ENCODE peak calls at places on chromosome 11, in nine cellular contexts. H is K562, C is Panc1, G is A549, X is GM23338, L is HCT116, E is GM12878, A is HepG2, D is SK-N-SH. Y is an unnamed sample.

GRCh38 chr11:128451651-128452470 is 135.5 kb downstream of the ETS1 start:
- DNase-seq in X (peak; percentile 34), L (no peak), D (no peak), A (peak; percentile 82), E (no peak), H (no peak), C (no peak), G (no peak), Y (no peak)

GRCh38 chr11:72446929-72447753 is 12.8 kb upstream of the CLPB start:
- DNase-seq in E (no peak), H (peak; percentile 41), A (peak; percentile 62), L (peak; percentile 69), C (peak; percentile 46), G (peak; percentile 83), D (peak; percentile 72), X (peak; percentile 79), Y (peak; percentile 42)

GRCh38 chr11:32374261-32374711 is 61.1 kb downstream of the WT1 start:
- DNase-seq in L (peak; percentile 19), A (peak; percentile 62), C (peak; percentile 13), G (peak; percentile 41), D (peak; percentile 45), E (peak; percentile 25), X (peak; percentile 95), H (peak; percentile 76), Y (peak; percentile 57)

GRCh38 chr11:102911758-102912481 is 37.1 kb upstream of the MMP12 start:
- DNase-seq in A (no peak), G (no peak), C (no peak), L (no peak), X (peak; percentile 39), E (no peak), D (no peak), H (no peak), Y (no peak)

GRCh38 chr11:10693509-10694071 is at the start of gene IRAG1:
- DNase-seq in C (no peak), G (no peak), A (no peak), X (peak; percentile 34), E (no peak), L (no peak), H (no peak), D (peak; percentile 63), Y (no peak)

GRCh38 chr11:68036717-68037239 is 2.0 kb upstream of the TCIRG1 start:
- DNase-seq in E (no peak), D (no peak), L (no peak), H (no peak), C (no peak), A (no peak), X (no peak), G (no peak), Y (peak; percentile 84)

GRCh38 chr11:17649696-17650600 is 69.4 kb upstream of the MYOD1 start:
- DNase-seq in A (peak; percentile 44), L (no peak), D (no peak), C (no peak), X (no peak), G (no peak), H (peak; percentile 3), E (no peak), Y (no peak)

GRCh38 chr11:77506857-77507256 is 33.0 kb upstream of the PAK1 start:
- DNase-seq in G (no peak), X (no peak), D (peak; percentile 39), A (no peak), L (peak; percentile 3), H (no peak), E (no peak), C (no peak), Y (no peak)

GRCh38 chr11:90204832-90205646 is 17.8 kb downstream of the CHORDC1 start:
- DNase-seq in X (peak; percentile 70), A (peak; percentile 66), H (peak; percentile 35), L (peak; percentile 39), D (peak; percentile 34), E (no peak), G (peak; percentile 32), C (peak; percentile 48), Y (no peak)

DNA sequence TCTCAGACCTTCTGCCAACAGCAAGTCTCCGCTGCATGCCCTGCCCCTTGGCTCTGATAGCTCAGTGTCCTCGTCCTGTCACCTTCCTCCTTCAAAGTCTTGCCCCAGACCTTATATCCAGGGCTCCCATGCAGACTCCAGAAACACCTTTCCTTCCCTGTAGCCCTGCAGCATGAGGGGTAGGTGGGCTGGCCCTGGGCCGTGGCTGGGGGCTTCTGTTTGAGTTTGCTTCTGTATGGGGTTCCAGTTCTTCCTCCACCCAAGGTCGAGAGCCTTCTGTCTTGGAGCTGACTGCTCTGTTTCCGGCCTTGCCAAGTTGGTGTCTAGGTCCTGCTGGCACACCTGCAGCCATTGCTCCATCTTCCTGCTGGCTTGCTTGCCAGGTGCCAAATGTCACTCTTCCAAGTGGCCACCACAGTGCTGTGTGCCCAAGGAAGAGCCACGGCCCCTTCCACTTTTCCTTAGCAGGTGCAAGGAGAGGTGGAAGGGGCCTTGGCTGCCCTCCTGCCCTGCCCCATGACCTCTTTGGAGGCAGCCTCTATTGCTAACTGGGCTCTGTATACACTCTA is 74.8 kb upstream of the NECTIN1 start:
- DNase-seq in D (no peak), A (no peak), C (no peak), G (no peak), L (no peak), E (no peak), X (no peak), H (no peak), Y (no peak)
- TF ChIP-seq REST in D (no peak), A (no peak), C (no peak), G (no peak), L (no peak), E (no peak), X (no peak), H (no peak), Y (no peak)

GRCh38 chr11:36818410-36818809 is 220.4 kb upstream of the RAG2 start:
- DNase-seq in D (peak; percentile 19), G (no peak), C (no peak), L (peak; percentile 6), X (peak; percentile 17), A (no peak), H (no peak), E (no peak), Y (peak; percentile 14)

GRCh38 chr11:36817336-36817965 is 219.4 kb upstream of the RAG2 start:
- DNase-seq in G (no peak), E (no peak), H (no peak), L (no peak), X (no peak), D (no peak), C (no peak), A (no peak), Y (no peak)

DNA sequence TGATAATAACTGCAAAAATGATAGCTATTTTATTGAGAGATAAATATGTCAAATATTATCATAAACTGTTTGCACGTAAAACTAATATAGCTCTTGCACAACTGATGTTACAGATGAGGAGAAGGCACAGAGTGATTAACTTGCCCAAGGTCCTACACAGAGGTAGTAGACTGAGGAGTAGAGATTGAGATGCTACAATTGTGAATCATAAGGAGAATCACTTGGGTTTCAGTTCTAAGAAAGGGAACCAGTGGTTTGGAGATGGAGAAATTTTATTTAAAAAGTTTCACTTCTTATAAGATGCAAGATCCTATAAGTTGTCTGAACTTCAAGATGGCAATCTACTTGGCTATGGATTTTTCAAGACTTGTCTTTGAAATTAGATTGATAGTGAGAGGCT is 224.8 kb upstream of the RAG2 start:
- DNase-seq in H (no peak), E (no peak), G (no peak), X (no peak), A (no peak), D (no peak), C (no peak), L (no peak), Y (no peak)
- TF ChIP-seq REST in H (no peak), E (no peak), G (no peak), X (no peak), A (no peak), D (no peak), C (no peak), L (no peak), Y (no peak)

DNA sequence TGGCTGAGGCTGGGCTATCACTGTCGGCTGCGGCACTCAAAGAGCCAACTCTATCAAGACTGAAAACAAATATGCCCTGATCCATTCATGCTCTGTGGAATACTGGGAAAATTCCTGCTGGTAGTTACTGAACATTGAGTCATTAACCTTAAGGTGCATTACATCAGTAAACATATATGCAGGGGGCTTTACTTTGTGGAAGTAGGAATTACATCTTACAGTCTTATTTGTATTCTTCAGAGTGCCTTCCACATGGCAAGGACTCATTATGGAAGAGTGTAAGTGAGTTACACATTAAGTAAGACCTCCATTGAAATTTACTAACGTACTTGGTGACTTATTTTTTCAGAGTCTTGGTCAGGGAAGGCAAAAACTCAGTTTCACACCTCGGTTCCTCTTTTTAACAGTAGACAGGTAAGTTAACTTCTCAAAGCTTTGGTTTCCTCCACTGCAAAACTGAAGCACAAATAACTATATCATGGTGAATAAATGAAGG is 4.5 kb downstream of the OR5B21 start:
- DNase-seq in A (no peak), D (no peak), L (no peak), X (no peak), G (no peak), H (no peak), C (no peak), E (peak; percentile 51), Y (no peak)
- TF ChIP-seq REST in A (no peak), D (no peak), L (no peak), X (no peak), G (no peak), H (no peak), C (no peak), E (no peak), Y (no peak)

GRCh38 chr11:64485077-64485476 is 105.9 kb upstream of the SLC22A12 start:
- DNase-seq in E (no peak), X (peak; percentile 23), G (no peak), D (no peak), A (no peak), C (no peak), L (no peak), H (no peak), Y (no peak)

GRCh38 chr11:64490562-64491216 is 100.3 kb upstream of the SLC22A12 start:
- DNase-seq in D (no peak), L (no peak), C (no peak), A (no peak), X (no peak), G (no peak), E (no peak), H (no peak), Y (no peak)

GRCh38 chr11:64484308-64485061 is 106.5 kb upstream of the SLC22A12 start:
- DNase-seq in H (no peak), X (no peak), G (no peak), E (no peak), D (no peak), C (no peak), L (no peak), A (no peak), Y (no peak)

GRCh38 chr11:64492561-64492960 is 98.5 kb upstream of the SLC22A12 start:
- DNase-seq in H (no peak), X (no peak), L (no peak), A (no peak), D (no peak), E (no peak), G (no peak), C (no peak), Y (no peak)

DNA sequence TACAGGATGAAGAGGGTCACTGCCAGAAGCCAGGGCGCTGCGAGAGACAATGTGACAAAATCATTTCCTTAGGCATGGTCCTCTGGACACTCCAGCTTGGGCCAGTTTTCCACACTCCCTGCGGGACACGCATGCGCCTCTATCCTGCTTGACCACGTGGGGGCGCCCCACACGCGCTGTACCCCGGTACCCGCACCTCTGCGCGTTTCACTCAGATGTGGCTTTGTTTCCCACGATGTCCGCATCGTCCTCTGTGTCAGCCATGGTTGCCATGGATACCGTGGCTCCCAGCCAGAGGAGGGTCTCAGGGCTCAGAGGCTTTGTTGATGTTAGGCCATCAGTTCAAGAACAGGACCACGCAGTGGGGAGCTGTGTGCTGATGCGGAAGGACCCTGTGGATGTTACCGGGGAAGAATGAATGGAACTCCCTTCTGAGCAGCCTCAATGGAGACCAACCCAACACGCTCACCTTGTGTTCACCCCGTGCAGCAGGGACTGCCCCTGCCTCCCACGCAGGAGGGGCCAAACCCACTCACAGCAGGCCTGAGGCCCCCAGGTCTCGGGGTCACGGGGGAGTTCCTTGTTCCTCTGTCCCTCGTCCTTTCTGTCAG is 101.1 kb upstream of the SLC22A12 start:
- DNase-seq in X (peak; percentile 84), E (no peak), H (peak; percentile 78), C (no peak), G (peak; percentile 80), L (peak; percentile 29), A (peak; percentile 7), D (peak; percentile 84), Y (peak; percentile 45)
- TF ChIP-seq REST in X (no peak), E (no peak), H (no peak), C (no peak), G (no peak), L (no peak), A (no peak), D (no peak), Y (no peak)

Y was measured in HL-60.